ENCODE peak calls at places on chromosomes 1 and 21, in six cellular contexts. One of them, this sample, is unnamed. For H3K4me1, the result is how much of the 10 kb centered on the place peaks cover.

GRCh38 chr1:22745675-22746585 is 35.3 kb downstream of the EPHB2 start:
- DNase-seq in transverse colon: peak
- DNase-seq in spleen: no peak
- DNase-seq in cardiac muscle cell: no peak
- DNase-seq in fibroblast of lung: peak
- DNase-seq in esophagus squamous epithelium: no peak
- DNase-seq in this sample: no peak

GRCh38 chr1:109721046-109721445 is 9.0 kb downstream of the GSTM5 start:
- DNase-seq in transverse colon: no peak
- DNase-seq in spleen: no peak
- DNase-seq in esophagus squamous epithelium: no peak
- DNase-seq in fibroblast of lung: peak
- DNase-seq in cardiac muscle cell: no peak
- DNase-seq in this sample: no peak

GRCh38 chr1:11790880-11791715 is 14.7 kb downstream of the MTHFR start:
- DNase-seq in fibroblast of lung: peak
- DNase-seq in esophagus squamous epithelium: peak
- DNase-seq in transverse colon: peak
- DNase-seq in spleen: peak
- DNase-seq in cardiac muscle cell: peak
- DNase-seq in this sample: peak

GRCh38 chr1:236421022-236421421 is 26.9 kb downstream of the EDARADD start:
- DNase-seq in spleen: no peak
- DNase-seq in esophagus squamous epithelium: no peak
- DNase-seq in fibroblast of lung: peak
- DNase-seq in cardiac muscle cell: no peak
- DNase-seq in transverse colon: no peak
- DNase-seq in this sample: peak

GRCh38 chr1:7975212-7975865 is 13.8 kb downstream of the PARK7 start:
- DNase-seq in cardiac muscle cell: peak
- DNase-seq in fibroblast of lung: peak
- DNase-seq in esophagus squamous epithelium: no peak
- DNase-seq in spleen: no peak
- DNase-seq in transverse colon: peak
- DNase-seq in this sample: peak

GRCh38 chr1:30185809-30186208 is 537.6 kb downstream of the MATN1 start:
- DNase-seq in transverse colon: no peak
- DNase-seq in spleen: no peak
- DNase-seq in esophagus squamous epithelium: no peak
- DNase-seq in cardiac muscle cell: no peak
- DNase-seq in fibroblast of lung: no peak
- DNase-seq in this sample: no peak

GRCh38 chr1:101025283-101025679 is 303 bp downstream of the DPH5 start:
- DNase-seq in fibroblast of lung: peak
- DNase-seq in spleen: peak
- DNase-seq in cardiac muscle cell: peak
- DNase-seq in transverse colon: peak
- DNase-seq in esophagus squamous epithelium: no peak
- DNase-seq in this sample: no peak

GRCh38 chr1:193069748-193070394 is 10.5 kb downstream of the RO60 start:
- DNase-seq in transverse colon: no peak
- DNase-seq in esophagus squamous epithelium: no peak
- DNase-seq in spleen: no peak
- DNase-seq in fibroblast of lung: no peak
- DNase-seq in cardiac muscle cell: no peak
- DNase-seq in this sample: no peak

GRCh38 chr21:44890961-44891541 is 17.6 kb upstream of the PTTG1IP start:
- DNase-seq in cardiac muscle cell: no peak
- DNase-seq in fibroblast of lung: no peak
- DNase-seq in esophagus squamous epithelium: no peak
- DNase-seq in transverse colon: no peak
- DNase-seq in spleen: peak
- DNase-seq in this sample: no peak

GRCh38 chr1:9340864-9341263 is 48.2 kb downstream of the SPSB1 start:
- DNase-seq in spleen: no peak
- DNase-seq in cardiac muscle cell: no peak
- DNase-seq in fibroblast of lung: no peak
- DNase-seq in esophagus squamous epithelium: no peak
- DNase-seq in transverse colon: no peak
- DNase-seq in this sample: no peak

GRCh38 chr1:7863756-7864328 is 11.0 kb upstream of the UTS2 start:
- DNase-seq in cardiac muscle cell: no peak
- DNase-seq in spleen: no peak
- DNase-seq in esophagus squamous epithelium: no peak
- DNase-seq in fibroblast of lung: no peak
- DNase-seq in transverse colon: no peak
- DNase-seq in this sample: no peak

GRCh38 chr21:25375675-25376074 is 231.6 kb downstream of the MRPL39 start:
- DNase-seq in cardiac muscle cell: no peak
- DNase-seq in fibroblast of lung: peak
- DNase-seq in spleen: no peak
- DNase-seq in transverse colon: no peak
- DNase-seq in esophagus squamous epithelium: no peak
- DNase-seq in this sample: no peak

GRCh38 chr1:15770313-15770962 is 11.8 kb downstream of the FBLIM1 start:
- DNase-seq in transverse colon: no peak
- DNase-seq in cardiac muscle cell: no peak
- DNase-seq in fibroblast of lung: no peak
- DNase-seq in esophagus squamous epithelium: no peak
- DNase-seq in spleen: no peak
- DNase-seq in this sample: no peak

GRCh38 chr1:91476538-91477217 is 24.0 kb upstream of the CDC7 start:
- DNase-seq in fibroblast of lung: no peak
- DNase-seq in spleen: no peak
- DNase-seq in esophagus squamous epithelium: no peak
- DNase-seq in cardiac muscle cell: no peak
- DNase-seq in transverse colon: no peak
- DNase-seq in this sample: no peak

GRCh38 chr1:3465091-3465934 is 10.8 kb downstream of the ARHGEF16 start:
- DNase-seq in cardiac muscle cell: no peak
- DNase-seq in transverse colon: no peak
- DNase-seq in esophagus squamous epithelium: no peak
- DNase-seq in fibroblast of lung: no peak
- DNase-seq in spleen: peak
- DNase-seq in this sample: no peak

GRCh38 chr1:186813420-186813819 is 15.3 kb upstream of the PLA2G4A start:
- DNase-seq in transverse colon: no peak
- DNase-seq in spleen: no peak
- DNase-seq in esophagus squamous epithelium: no peak
- DNase-seq in fibroblast of lung: peak
- DNase-seq in cardiac muscle cell: no peak
- DNase-seq in this sample: no peak

GRCh38 chr1:226083303-226084101 is 21.0 kb downstream of the H3-3A start:
- DNase-seq in fibroblast of lung: peak
- DNase-seq in cardiac muscle cell: peak
- DNase-seq in spleen: peak
- DNase-seq in transverse colon: peak
- DNase-seq in esophagus squamous epithelium: peak
- DNase-seq in this sample: peak

GRCh38 chr21:26096972-26097371 is 73.6 kb downstream of the APP start:
- DNase-seq in esophagus squamous epithelium: no peak
- DNase-seq in fibroblast of lung: no peak
- DNase-seq in transverse colon: no peak
- DNase-seq in cardiac muscle cell: no peak
- DNase-seq in spleen: no peak
- DNase-seq in this sample: no peak

GRCh38 chr1:33298623-33299277 is 22.1 kb downstream of the A3GALT2 start:
- DNase-seq in spleen: peak
- DNase-seq in fibroblast of lung: peak
- DNase-seq in transverse colon: peak
- DNase-seq in cardiac muscle cell: peak
- DNase-seq in esophagus squamous epithelium: no peak
- DNase-seq in this sample: no peak

GRCh38 chr1:229714964-229715603 is 89.0 kb downstream of the URB2 start:
- DNase-seq in transverse colon: peak
- DNase-seq in esophagus squamous epithelium: no peak
- DNase-seq in fibroblast of lung: no peak
- DNase-seq in cardiac muscle cell: no peak
- DNase-seq in spleen: no peak
- DNase-seq in this sample: no peak

GRCh38 chr1:229716064-229716463 is 90.0 kb downstream of the URB2 start:
- DNase-seq in transverse colon: no peak
- DNase-seq in spleen: no peak
- DNase-seq in cardiac muscle cell: no peak
- DNase-seq in fibroblast of lung: peak
- DNase-seq in esophagus squamous epithelium: no peak
- DNase-seq in this sample: no peak

GRCh38 chr1:229714306-229714705 is 88.3 kb downstream of the URB2 start:
- DNase-seq in transverse colon: no peak
- DNase-seq in esophagus squamous epithelium: no peak
- DNase-seq in cardiac muscle cell: no peak
- DNase-seq in spleen: no peak
- DNase-seq in fibroblast of lung: no peak
- DNase-seq in this sample: no peak

GRCh38 chr1:229709620-229710019 is 83.6 kb downstream of the URB2 start:
- DNase-seq in spleen: no peak
- DNase-seq in cardiac muscle cell: no peak
- DNase-seq in transverse colon: no peak
- DNase-seq in fibroblast of lung: no peak
- DNase-seq in esophagus squamous epithelium: no peak
- DNase-seq in this sample: no peak

DNA sequence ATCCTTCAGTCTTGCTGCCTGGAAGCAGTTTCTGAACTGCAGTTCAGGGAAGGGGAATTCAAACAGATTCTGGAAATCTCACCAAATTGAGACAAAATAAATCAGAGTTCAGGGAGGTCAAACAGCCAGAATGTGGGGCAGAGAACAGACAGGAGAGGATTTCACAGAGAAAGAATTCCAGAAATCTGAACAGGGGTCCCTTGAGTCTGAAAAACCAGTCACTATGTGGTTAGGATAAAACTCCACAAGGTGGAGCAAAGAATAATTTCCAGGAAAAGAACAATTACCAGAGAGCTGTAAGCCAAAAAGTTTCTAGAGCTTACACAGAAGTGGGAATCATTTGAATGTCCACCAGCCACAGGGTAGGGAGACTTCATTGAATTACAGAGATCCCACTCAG is 84.7 kb downstream of the URB2 start:
- DNase-seq in spleen: no peak
- DNase-seq in transverse colon: no peak
- DNase-seq in cardiac muscle cell: no peak
- DNase-seq in fibroblast of lung: peak
- DNase-seq in esophagus squamous epithelium: no peak
- DNase-seq in this sample: no peak
- TF ChIP-seq CTCF in spleen: no peak
- TF ChIP-seq CTCF in transverse colon: no peak
- TF ChIP-seq CTCF in cardiac muscle cell: peak
- TF ChIP-seq CTCF in fibroblast of lung: no peak
- TF ChIP-seq CTCF in esophagus squamous epithelium: no peak
- TF ChIP-seq CTCF in this sample: no peak

GRCh38 chr1:10774615-10775310 is 21.7 kb downstream of the CASZ1 start:
- DNase-seq in cardiac muscle cell: no peak
- DNase-seq in esophagus squamous epithelium: no peak
- DNase-seq in transverse colon: no peak
- DNase-seq in spleen: peak
- DNase-seq in fibroblast of lung: no peak
- DNase-seq in this sample: no peak
- H3K4me1 ChIP-seq in cardiac muscle cell: under half
- H3K4me1 ChIP-seq in esophagus squamous epithelium: half or more
- H3K4me1 ChIP-seq in transverse colon: under half
- H3K4me1 ChIP-seq in spleen: under half
- H3K4me1 ChIP-seq in fibroblast of lung: under half
- H3K4me1 ChIP-seq in this sample: under half

GRCh38 chr1:53603431-53603830 is 135.5 kb downstream of the GLIS1 start:
- DNase-seq in fibroblast of lung: no peak
- DNase-seq in spleen: peak
- DNase-seq in cardiac muscle cell: no peak
- DNase-seq in esophagus squamous epithelium: no peak
- DNase-seq in transverse colon: no peak
- DNase-seq in this sample: no peak

GRCh38 chr1:53602376-53602775 is 136.6 kb downstream of the GLIS1 start:
- DNase-seq in transverse colon: no peak
- DNase-seq in spleen: peak
- DNase-seq in esophagus squamous epithelium: no peak
- DNase-seq in fibroblast of lung: no peak
- DNase-seq in cardiac muscle cell: no peak
- DNase-seq in this sample: no peak

GRCh38 chr1:53606197-53607095 is 132.5 kb downstream of the GLIS1 start:
- DNase-seq in esophagus squamous epithelium: no peak
- DNase-seq in fibroblast of lung: no peak
- DNase-seq in cardiac muscle cell: no peak
- DNase-seq in spleen: peak
- DNase-seq in transverse colon: no peak
- DNase-seq in this sample: no peak

GRCh38 chr1:53604291-53604919 is 134.6 kb downstream of the GLIS1 start:
- DNase-seq in spleen: peak
- DNase-seq in esophagus squamous epithelium: no peak
- DNase-seq in fibroblast of lung: peak
- DNase-seq in transverse colon: no peak
- DNase-seq in cardiac muscle cell: no peak
- DNase-seq in this sample: no peak

DNA sequence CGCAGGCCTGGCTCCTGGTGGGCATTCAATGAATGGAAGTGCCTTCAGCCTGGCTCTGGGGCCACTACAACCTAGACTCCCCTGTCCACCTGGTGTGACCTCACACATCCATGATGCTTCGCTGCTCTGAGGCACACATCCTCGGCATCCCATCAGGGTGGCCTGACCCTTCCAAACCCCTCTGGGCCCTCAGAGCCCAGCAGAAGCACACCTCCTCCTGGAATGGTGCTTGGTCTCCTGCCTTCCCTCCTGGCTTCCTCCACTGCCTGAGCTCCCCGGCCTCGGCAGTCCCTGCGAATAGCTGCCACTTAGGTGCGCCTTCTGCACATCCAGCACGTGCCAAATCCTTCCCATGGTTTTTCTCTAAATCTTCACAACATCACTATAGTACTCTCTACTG is 133.8 kb downstream of the GLIS1 start:
- DNase-seq in esophagus squamous epithelium: no peak
- DNase-seq in fibroblast of lung: no peak
- DNase-seq in transverse colon: no peak
- DNase-seq in spleen: peak
- DNase-seq in cardiac muscle cell: no peak
- DNase-seq in this sample: no peak
- H3K4me3 ChIP-seq in esophagus squamous epithelium: no peak
- H3K4me3 ChIP-seq in fibroblast of lung: no peak
- H3K4me3 ChIP-seq in transverse colon: no peak
- H3K4me3 ChIP-seq in spleen: no peak
- H3K4me3 ChIP-seq in cardiac muscle cell: no peak
- H3K4me3 ChIP-seq in this sample: no peak

GRCh38 chr21:45920824-45921600 is 60.6 kb upstream of the COL6A1 start:
- DNase-seq in esophagus squamous epithelium: no peak
- DNase-seq in cardiac muscle cell: no peak
- DNase-seq in transverse colon: no peak
- DNase-seq in fibroblast of lung: no peak
- DNase-seq in spleen: no peak
- DNase-seq in this sample: no peak

GRCh38 chr21:45917241-45917640 is 64.3 kb upstream of the COL6A1 start:
- DNase-seq in fibroblast of lung: no peak
- DNase-seq in transverse colon: no peak
- DNase-seq in spleen: peak
- DNase-seq in esophagus squamous epithelium: no peak
- DNase-seq in cardiac muscle cell: no peak
- DNase-seq in this sample: no peak

GRCh38 chr21:45918011-45918410 is 63.6 kb upstream of the COL6A1 start:
- DNase-seq in esophagus squamous epithelium: no peak
- DNase-seq in fibroblast of lung: no peak
- DNase-seq in transverse colon: no peak
- DNase-seq in cardiac muscle cell: no peak
- DNase-seq in spleen: no peak
- DNase-seq in this sample: no peak

GRCh38 chr21:45919593-45919992 is 62.0 kb upstream of the COL6A1 start:
- DNase-seq in esophagus squamous epithelium: no peak
- DNase-seq in spleen: peak
- DNase-seq in transverse colon: no peak
- DNase-seq in cardiac muscle cell: no peak
- DNase-seq in fibroblast of lung: no peak
- DNase-seq in this sample: no peak

GRCh38 chr21:45918835-45919467 is 62.6 kb upstream of the COL6A1 start:
- DNase-seq in fibroblast of lung: no peak
- DNase-seq in cardiac muscle cell: no peak
- DNase-seq in esophagus squamous epithelium: no peak
- DNase-seq in spleen: no peak
- DNase-seq in transverse colon: no peak
- DNase-seq in this sample: no peak
- TF ChIP-seq CTCF in fibroblast of lung: no peak
- TF ChIP-seq CTCF in cardiac muscle cell: no peak
- TF ChIP-seq CTCF in esophagus squamous epithelium: no peak
- TF ChIP-seq CTCF in spleen: no peak
- TF ChIP-seq CTCF in transverse colon: no peak
- TF ChIP-seq CTCF in this sample: no peak

This sample was measured in ascending aorta.